ENCODE peak calls at places on chromosomes 11 and 22, in six cellular contexts. One of them, this sample, is unnamed.

GRCh38 chr11:41237386-41237785 is 222.1 kb downstream of the LRRC4C start:
- DNase-seq in heart left ventricle: no peak
- DNase-seq in AG09309: no peak
- DNase-seq in uterus: no peak
- DNase-seq in AG04450: no peak
- DNase-seq in body of pancreas: no peak
- DNase-seq in this sample: no peak

GRCh38 chr11:69715446-69715845 is 11.6 kb upstream of the FGF19 start:
- DNase-seq in uterus: no peak
- DNase-seq in AG04450: no peak
- DNase-seq in body of pancreas: no peak
- DNase-seq in AG09309: no peak
- DNase-seq in heart left ventricle: no peak
- DNase-seq in this sample: no peak

GRCh38 chr11:95140397-95141030 is 50.9 kb downstream of the ENDOD1 start:
- DNase-seq in uterus: no peak
- DNase-seq in AG04450: no peak
- DNase-seq in heart left ventricle: no peak
- DNase-seq in body of pancreas: no peak
- DNase-seq in AG09309: no peak
- DNase-seq in this sample: no peak

GRCh38 chr11:12013771-12014170 is 5.3 kb upstream of the DKK3 start:
- DNase-seq in uterus: no peak
- DNase-seq in AG09309: no peak
- DNase-seq in heart left ventricle: no peak
- DNase-seq in body of pancreas: no peak
- DNase-seq in AG04450: no peak
- DNase-seq in this sample: no peak

GRCh38 chr11:8389034-8389996 is 125.6 kb upstream of the LMO1 start:
- DNase-seq in body of pancreas: peak; percentile 34
- DNase-seq in heart left ventricle: no peak
- DNase-seq in AG04450: no peak
- DNase-seq in AG09309: no peak
- DNase-seq in uterus: no peak
- DNase-seq in this sample: no peak

GRCh38 chr22:17213976-17214375 is 5.3 kb downstream of the ADA2 start:
- DNase-seq in body of pancreas: peak; percentile 77
- DNase-seq in AG04450: no peak
- DNase-seq in AG09309: no peak
- DNase-seq in uterus: peak; percentile 30
- DNase-seq in heart left ventricle: peak; percentile 63
- DNase-seq in this sample: peak; percentile 34

GRCh38 chr22:48248901-48249455 is 1486.5 kb downstream of the TBC1D22A start:
- DNase-seq in AG04450: no peak
- DNase-seq in body of pancreas: no peak
- DNase-seq in heart left ventricle: no peak
- DNase-seq in AG09309: no peak
- DNase-seq in uterus: no peak
- DNase-seq in this sample: no peak

GRCh38 chr11:62757846-62758788 is 3.3 kb upstream of the POLR2G start:
- DNase-seq in AG09309: no peak
- DNase-seq in uterus: no peak
- DNase-seq in heart left ventricle: no peak
- DNase-seq in AG04450: no peak
- DNase-seq in body of pancreas: no peak
- DNase-seq in this sample: no peak

GRCh38 chr22:43887391-43887790 is 4.4 kb downstream of the PNPLA5 start:
- DNase-seq in body of pancreas: no peak
- DNase-seq in uterus: no peak
- DNase-seq in AG04450: no peak
- DNase-seq in AG09309: no peak
- DNase-seq in heart left ventricle: no peak
- DNase-seq in this sample: peak; percentile 5

GRCh38 chr11:78855146-78855545 is 280.5 kb upstream of the NARS2 start:
- DNase-seq in AG09309: no peak
- DNase-seq in AG04450: no peak
- DNase-seq in body of pancreas: no peak
- DNase-seq in heart left ventricle: no peak
- DNase-seq in uterus: no peak
- DNase-seq in this sample: no peak

GRCh38 chr11:33716236-33716635 is 15.6 kb upstream of the C11orf91 start:
- DNase-seq in heart left ventricle: no peak
- DNase-seq in body of pancreas: no peak
- DNase-seq in AG04450: no peak
- DNase-seq in AG09309: no peak
- DNase-seq in uterus: no peak
- DNase-seq in this sample: no peak
- TF ChIP-seq CTCF in heart left ventricle: peak; percentile 36
- TF ChIP-seq CTCF in body of pancreas: peak; percentile 23
- TF ChIP-seq CTCF in AG04450: peak; percentile 28
- TF ChIP-seq CTCF in AG09309: peak; percentile 37
- TF ChIP-seq CTCF in uterus: no peak
- TF ChIP-seq CTCF in this sample: no peak

GRCh38 chr11:127789887-127790286 is 789.3 kb upstream of the KIRREL3 start:
- DNase-seq in AG09309: no peak
- DNase-seq in uterus: no peak
- DNase-seq in heart left ventricle: no peak
- DNase-seq in AG04450: no peak
- DNase-seq in body of pancreas: no peak
- DNase-seq in this sample: no peak
- TF ChIP-seq CTCF in AG09309: no peak
- TF ChIP-seq CTCF in uterus: no peak
- TF ChIP-seq CTCF in heart left ventricle: peak; percentile 14
- TF ChIP-seq CTCF in AG04450: peak; percentile 55
- TF ChIP-seq CTCF in body of pancreas: peak; percentile 21
- TF ChIP-seq CTCF in this sample: no peak

GRCh38 chr11:67507891-67508485 is at the start of gene CDK2AP2:
- DNase-seq in heart left ventricle: peak; percentile 100
- DNase-seq in body of pancreas: peak; percentile 100
- DNase-seq in AG04450: peak; percentile 100
- DNase-seq in uterus: peak; percentile 99
- DNase-seq in AG09309: peak; percentile 98
- DNase-seq in this sample: peak; percentile 98
- TF ChIP-seq CTCF in heart left ventricle: no peak
- TF ChIP-seq CTCF in body of pancreas: no peak
- TF ChIP-seq CTCF in AG04450: no peak
- TF ChIP-seq CTCF in uterus: no peak
- TF ChIP-seq CTCF in AG09309: no peak
- TF ChIP-seq CTCF in this sample: peak; percentile 11

GRCh38 chr11:66867425-66868040 is 10.7 kb downstream of the LRFN4 start:
- DNase-seq in uterus: no peak
- DNase-seq in heart left ventricle: no peak
- DNase-seq in AG04450: no peak
- DNase-seq in body of pancreas: no peak
- DNase-seq in AG09309: no peak
- DNase-seq in this sample: no peak

GRCh38 chr11:66870131-66870530 is 13.3 kb downstream of the LRFN4 start:
- DNase-seq in body of pancreas: no peak
- DNase-seq in AG09309: no peak
- DNase-seq in AG04450: no peak
- DNase-seq in uterus: no peak
- DNase-seq in heart left ventricle: no peak
- DNase-seq in this sample: no peak

GRCh38 chr11:66869471-66869870 is 12.6 kb downstream of the LRFN4 start:
- DNase-seq in heart left ventricle: no peak
- DNase-seq in AG09309: no peak
- DNase-seq in uterus: no peak
- DNase-seq in body of pancreas: no peak
- DNase-seq in AG04450: no peak
- DNase-seq in this sample: no peak

GRCh38 chr11:66868082-66868725 is 11.3 kb downstream of the LRFN4 start:
- DNase-seq in uterus: no peak
- DNase-seq in heart left ventricle: no peak
- DNase-seq in body of pancreas: no peak
- DNase-seq in AG09309: no peak
- DNase-seq in AG04450: no peak
- DNase-seq in this sample: no peak

DNA sequence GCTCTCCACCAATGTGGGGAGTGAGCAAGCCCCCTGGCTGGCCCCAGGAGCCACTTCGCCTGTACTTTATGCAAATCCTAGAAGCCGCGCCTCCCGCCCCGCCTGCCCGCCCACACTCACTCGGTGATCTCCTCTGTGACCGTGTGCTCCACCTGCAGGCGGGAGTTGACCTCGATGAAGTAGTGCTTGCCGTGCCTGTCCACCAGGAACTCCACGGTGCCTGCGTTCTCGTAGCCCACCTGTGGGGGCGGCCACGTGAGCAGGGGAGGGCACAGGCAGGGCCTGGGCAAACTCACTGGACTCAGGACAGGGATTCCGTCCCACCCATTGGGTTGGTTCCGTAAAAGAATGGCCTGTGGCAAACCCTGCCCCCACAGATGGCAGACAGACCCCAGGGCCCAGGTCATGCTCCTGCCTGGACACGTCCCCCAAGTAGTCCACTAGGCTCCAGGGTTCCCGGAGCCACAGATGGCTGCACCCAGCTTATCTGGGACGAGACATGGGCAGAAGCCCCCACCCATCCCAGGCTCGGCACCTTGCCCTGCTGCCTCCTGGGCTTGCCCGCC is 11.9 kb downstream of the LRFN4 start:
- DNase-seq in body of pancreas: peak; percentile 81
- DNase-seq in heart left ventricle: peak; percentile 27
- DNase-seq in AG09309: no peak
- DNase-seq in uterus: no peak
- DNase-seq in AG04450: no peak
- DNase-seq in this sample: no peak
- TF ChIP-seq CTCF in body of pancreas: peak; percentile 42
- TF ChIP-seq CTCF in heart left ventricle: no peak
- TF ChIP-seq CTCF in AG09309: no peak
- TF ChIP-seq CTCF in uterus: no peak
- TF ChIP-seq CTCF in AG04450: no peak
- TF ChIP-seq CTCF in this sample: no peak

GRCh38 chr11:64134963-64135362 is 30.9 kb downstream of the MACROD1 start:
- DNase-seq in heart left ventricle: no peak
- DNase-seq in uterus: no peak
- DNase-seq in AG04450: no peak
- DNase-seq in body of pancreas: no peak
- DNase-seq in AG09309: no peak
- DNase-seq in this sample: no peak

GRCh38 chr11:64132982-64133705 is 32.8 kb downstream of the MACROD1 start:
- DNase-seq in AG04450: no peak
- DNase-seq in body of pancreas: no peak
- DNase-seq in AG09309: no peak
- DNase-seq in heart left ventricle: no peak
- DNase-seq in uterus: no peak
- DNase-seq in this sample: no peak

GRCh38 chr11:64131657-64132387 is 34.1 kb downstream of the MACROD1 start:
- DNase-seq in uterus: no peak
- DNase-seq in AG09309: no peak
- DNase-seq in AG04450: no peak
- DNase-seq in body of pancreas: no peak
- DNase-seq in heart left ventricle: no peak
- DNase-seq in this sample: no peak

GRCh38 chr11:64130618-64131017 is 35.3 kb downstream of the MACROD1 start:
- DNase-seq in AG09309: no peak
- DNase-seq in uterus: no peak
- DNase-seq in heart left ventricle: no peak
- DNase-seq in AG04450: no peak
- DNase-seq in body of pancreas: peak; percentile 53
- DNase-seq in this sample: no peak

GRCh38 chr11:64132388-64132771 is 33.5 kb downstream of the MACROD1 start:
- DNase-seq in uterus: no peak
- DNase-seq in AG09309: no peak
- DNase-seq in heart left ventricle: no peak
- DNase-seq in body of pancreas: no peak
- DNase-seq in AG04450: no peak
- DNase-seq in this sample: no peak
- TF ChIP-seq CTCF in uterus: no peak
- TF ChIP-seq CTCF in AG09309: no peak
- TF ChIP-seq CTCF in heart left ventricle: no peak
- TF ChIP-seq CTCF in body of pancreas: no peak
- TF ChIP-seq CTCF in AG04450: no peak
- TF ChIP-seq CTCF in this sample: no peak

GRCh38 chr11:63906585-63906984 is 10.4 kb downstream of the RCOR2 start:
- DNase-seq in uterus: no peak
- DNase-seq in AG04450: no peak
- DNase-seq in body of pancreas: no peak
- DNase-seq in heart left ventricle: no peak
- DNase-seq in AG09309: no peak
- DNase-seq in this sample: no peak
- TF ChIP-seq CTCF in uterus: no peak
- TF ChIP-seq CTCF in AG04450: peak; percentile 20
- TF ChIP-seq CTCF in body of pancreas: peak; percentile 25
- TF ChIP-seq CTCF in heart left ventricle: peak; percentile 12
- TF ChIP-seq CTCF in AG09309: no peak
- TF ChIP-seq CTCF in this sample: peak; percentile 49

DNA sequence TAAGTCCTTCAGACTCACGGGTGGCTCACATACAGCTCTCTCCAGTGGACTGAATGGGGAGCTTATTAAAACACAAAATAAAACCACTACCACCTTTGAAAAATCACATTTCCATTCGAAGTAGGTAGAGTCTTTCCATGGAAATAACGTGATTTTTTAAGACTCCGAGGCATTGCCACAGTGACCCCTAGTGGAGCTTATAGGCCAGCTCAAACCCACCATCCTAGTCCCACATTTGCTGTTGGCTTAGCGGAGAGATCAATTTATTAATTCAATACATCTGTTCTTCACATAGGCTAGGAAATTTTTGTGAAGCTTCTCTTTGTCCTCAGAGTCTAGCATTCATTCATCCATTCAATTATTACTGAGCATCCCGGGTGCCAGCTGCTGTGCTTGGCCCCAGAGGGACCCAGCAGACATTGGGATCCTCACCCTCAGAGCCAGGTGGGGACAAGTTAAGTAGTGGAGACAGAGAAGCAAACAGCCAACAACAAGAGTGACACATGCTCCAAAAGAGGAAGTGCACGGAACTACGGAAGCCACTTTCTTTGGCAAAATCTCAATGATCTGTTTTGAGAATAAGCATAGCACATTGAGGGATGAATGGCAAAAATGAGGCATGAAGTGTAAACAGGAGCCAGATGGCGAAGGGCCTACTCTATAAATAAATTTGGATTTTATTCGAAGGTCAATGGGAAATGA is 10.2 kb upstream of the P4HA3 start:
- DNase-seq in body of pancreas: no peak
- DNase-seq in AG04450: no peak
- DNase-seq in AG09309: no peak
- DNase-seq in uterus: peak; percentile 27
- DNase-seq in heart left ventricle: no peak
- DNase-seq in this sample: no peak
- TF ChIP-seq CTCF in body of pancreas: peak; percentile 39
- TF ChIP-seq CTCF in AG04450: peak; percentile 68
- TF ChIP-seq CTCF in AG09309: peak; percentile 52
- TF ChIP-seq CTCF in uterus: peak; percentile 55
- TF ChIP-seq CTCF in heart left ventricle: peak; percentile 36
- TF ChIP-seq CTCF in this sample: peak; percentile 49

This sample was measured in dorsolateral prefrontal cortex.